ENCODE peak calls at places on chromosomes 11 and 22, in seven cellular contexts. M is sigmoid colon, G is aorta, O is WERI-Rb-1, C is mammary epithelial cell, H is IMR-90, V is lower lobe of right lung. Y is an unnamed sample. For H3K36me3, the result is how much of the 10 kb centered on the place peaks cover.

GRCh38 chr11:123195182-123196059 is at the start of gene CLMP:
- DNase-seq in O (peak), V (no peak), M (peak), H (peak), G (peak), C (peak), Y (peak)

GRCh38 chr11:125903753-125904659 is at the start of gene DDX25:
- DNase-seq in H (no peak), V (no peak), M (no peak), O (no peak), C (peak), G (no peak), Y (no peak)

GRCh38 chr11:76723142-76723541 is 52.6 kb upstream of the LRRC32 start:
- DNase-seq in G (peak), C (no peak), H (no peak), V (no peak), M (peak), O (peak), Y (no peak)

GRCh38 chr11:102268083-102268984 is 49.0 kb upstream of the BIRC3 start:
- DNase-seq in G (peak), H (peak), O (no peak), V (peak), C (peak), M (peak), Y (peak)

GRCh38 chr11:7591107-7591894 is 77.5 kb downstream of the PPFIBP2 start:
- DNase-seq in V (no peak), C (no peak), O (no peak), H (no peak), M (no peak), G (no peak), Y (no peak)

GRCh38 chr22:39317756-39318506 is 1.5 kb downstream of the RPL3 start:
- DNase-seq in M (no peak), C (no peak), O (no peak), H (peak), G (peak), V (no peak), Y (no peak)

GRCh38 chr11:92129811-92130210 is 94.8 kb upstream of the FAT3 start:
- DNase-seq in C (no peak), O (no peak), M (no peak), V (no peak), G (no peak), H (no peak), Y (no peak)

GRCh38 chr11:2376751-2377451 is at the start of gene CD81:
- DNase-seq in C (no peak), M (no peak), H (peak), O (peak), V (peak), G (no peak), Y (peak)

GRCh38 chr22:17284917-17285316 is 65.7 kb upstream of the ADA2 start:
- DNase-seq in O (no peak), M (peak), C (no peak), H (no peak), V (no peak), G (peak), Y (peak)

GRCh38 chr22:29073618-29074275 is 912 bp downstream of the KREMEN1 start:
- DNase-seq in O (no peak), C (no peak), G (peak), M (no peak), V (peak), H (no peak), Y (no peak)

GRCh38 chr11:100632970-100633452 is 54.1 kb upstream of the ARHGAP42 start:
- DNase-seq in H (peak), M (peak), C (no peak), V (peak), O (no peak), G (no peak), Y (peak)

GRCh38 chr11:2265854-2266585 is 4.4 kb downstream of the ASCL2 start:
- DNase-seq in H (no peak), G (no peak), M (no peak), V (no peak), C (no peak), O (peak), Y (no peak)

GRCh38 chr11:16923987-16924386 is 90.2 kb downstream of the PLEKHA7 start:
- DNase-seq in M (no peak), O (no peak), G (no peak), H (no peak), V (no peak), C (no peak), Y (no peak)

GRCh38 chr11:72641900-72642814 is 32.1 kb downstream of the PDE2A start:
- DNase-seq in H (no peak), G (peak), C (peak), O (peak), V (peak), M (peak), Y (no peak)

GRCh38 chr11:43447124-43447523 is 88.4 kb downstream of the TTC17 start:
- DNase-seq in G (no peak), O (no peak), H (no peak), C (no peak), V (no peak), M (no peak), Y (no peak)

GRCh38 chr11:104873252-104873651 is 25.0 kb downstream of the CASP12 start:
- DNase-seq in V (no peak), H (no peak), C (no peak), O (peak), M (no peak), G (no peak), Y (no peak)

GRCh38 chr11:2196970-2197770 is 25.6 kb upstream of the TH start:
- DNase-seq in V (peak), G (peak), H (peak), O (peak), M (peak), C (peak), Y (peak)

GRCh38 chr11:99260696-99261095 is 239.9 kb downstream of the CNTN5 start:
- DNase-seq in H (peak), V (no peak), O (no peak), G (no peak), C (no peak), M (no peak), Y (peak)

GRCh38 chr22:29320546-29320945 is 5.0 kb upstream of the RASL10A start:
- DNase-seq in V (no peak), O (no peak), G (no peak), H (no peak), C (no peak), M (no peak), Y (no peak)

GRCh38 chr11:75313457-75314272 is 37.8 kb downstream of the ARRB1 start:
- DNase-seq in O (peak), C (no peak), H (peak), M (peak), G (peak), V (peak), Y (peak)

GRCh38 chr22:23058063-23058462 is 12.3 kb upstream of the GNAZ start:
- DNase-seq in M (no peak), O (peak), G (peak), H (no peak), C (no peak), V (no peak), Y (no peak)

GRCh38 chr11:18748766-18749375 is 22.9 kb upstream of the IGSF22 start:
- DNase-seq in V (no peak), H (peak), O (no peak), G (no peak), M (no peak), C (no peak), Y (no peak)

GRCh38 chr11:26916805-26917204 is 77.1 kb upstream of the FIBIN start:
- DNase-seq in M (no peak), G (no peak), O (no peak), C (no peak), V (no peak), H (no peak), Y (no peak)

GRCh38 chr11:12075291-12075690 is 35.1 kb upstream of the MICAL2 start:
- DNase-seq in C (no peak), G (peak), O (no peak), V (no peak), M (peak), H (no peak), Y (no peak)
- H3K27ac ChIP-seq in C (peak), G (no peak), O (no peak), V (no peak), M (peak), H (peak), Y (no peak)

DNA sequence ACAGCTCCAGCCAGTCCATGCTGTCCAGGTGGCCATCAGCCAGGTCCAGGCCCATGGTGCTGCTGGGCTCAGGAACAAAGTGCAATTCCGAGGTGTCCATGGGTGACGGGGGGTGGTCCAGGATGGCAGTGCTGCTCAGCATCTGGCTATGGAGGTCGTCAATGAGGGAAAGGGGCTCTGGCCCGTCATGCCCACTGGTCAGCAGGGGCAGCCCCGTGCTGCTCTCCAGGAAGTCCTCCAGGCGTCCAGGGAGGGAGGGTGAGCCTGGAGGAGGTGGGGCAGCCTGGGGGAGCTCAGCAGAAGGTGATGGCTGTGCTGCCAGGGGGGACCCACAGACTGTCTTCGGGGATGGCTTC is 41.1 kb downstream of the SGSM3 start:
- DNase-seq in H (no peak), O (no peak), C (no peak), M (no peak), V (no peak), G (peak), Y (no peak)
- H3K36me3 ChIP-seq in H (half or more), O (half or more), C (under half), M (under half), V (half or more), G (under half), Y (under half)

GRCh38 chr11:118870396-118871343 is 13.0 kb upstream of the CXCR5 start:
- DNase-seq in G (no peak), O (no peak), M (peak), C (no peak), H (peak), V (no peak), Y (no peak)
- H3K27ac ChIP-seq in G (peak), O (no peak), M (peak), C (no peak), H (peak), V (peak), Y (no peak)

DNA sequence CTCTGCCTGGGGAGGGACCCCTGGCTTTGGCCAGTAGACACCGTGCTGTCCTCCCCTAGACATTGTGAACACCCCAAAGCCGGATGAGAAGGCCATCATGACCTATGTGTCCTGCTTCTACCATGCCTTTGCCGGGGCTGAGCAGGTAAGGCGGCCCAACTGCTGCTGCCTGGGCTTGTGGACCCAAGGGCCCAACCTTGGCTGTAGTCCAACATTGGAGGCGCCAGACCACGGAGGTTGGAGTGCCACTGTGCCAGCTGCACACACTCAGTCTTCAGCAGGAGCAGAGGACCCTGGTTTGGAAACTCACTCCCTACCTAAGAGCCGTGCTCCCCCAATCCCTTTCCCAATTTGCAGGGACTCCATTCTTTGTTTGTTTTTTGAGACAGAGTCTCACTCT is 9.4 kb downstream of the ACTN3 start:
- DNase-seq in H (no peak), V (no peak), O (no peak), M (no peak), G (no peak), C (no peak), Y (no peak)
- H3K36me3 ChIP-seq in H (under half), V (under half), O (under half), M (under half), G (under half), C (under half), Y (under half)

DNA sequence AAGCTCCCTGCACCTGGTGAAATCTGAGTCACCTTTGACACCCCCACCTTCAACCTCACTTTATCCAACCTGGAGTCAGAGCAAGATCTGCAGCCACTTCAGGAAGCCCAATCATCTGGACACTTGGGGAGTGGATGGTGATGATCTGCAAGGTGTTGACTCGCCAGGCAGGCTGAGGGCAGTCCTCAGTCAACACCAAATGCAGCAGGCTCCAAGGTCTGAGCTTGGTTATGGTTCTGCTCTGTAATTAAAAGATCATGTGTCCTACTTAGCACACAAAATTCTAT is 446.9 kb downstream of the BRD1 start:
- DNase-seq in M (no peak), V (no peak), O (no peak), G (no peak), C (no peak), H (no peak), Y (no peak)
- H3K27ac ChIP-seq in M (no peak), V (no peak), O (no peak), G (no peak), C (no peak), H (no peak), Y (no peak)

GRCh38 chr22:19904881-19905618 is 36.5 kb upstream of the COMT start:
- DNase-seq in M (no peak), H (no peak), C (no peak), G (no peak), V (no peak), O (no peak), Y (no peak)

GRCh38 chr22:19903031-19903430 is 38.5 kb upstream of the COMT start:
- DNase-seq in G (no peak), C (no peak), H (no peak), O (peak), V (no peak), M (no peak), Y (peak)

GRCh38 chr22:19903513-19903912 is 38.1 kb upstream of the COMT start:
- DNase-seq in V (no peak), C (no peak), O (no peak), G (no peak), H (no peak), M (no peak), Y (no peak)

GRCh38 chr22:19905619-19906276 is 35.8 kb upstream of the COMT start:
- DNase-seq in H (no peak), O (no peak), V (no peak), G (no peak), M (no peak), C (no peak), Y (no peak)

DNA sequence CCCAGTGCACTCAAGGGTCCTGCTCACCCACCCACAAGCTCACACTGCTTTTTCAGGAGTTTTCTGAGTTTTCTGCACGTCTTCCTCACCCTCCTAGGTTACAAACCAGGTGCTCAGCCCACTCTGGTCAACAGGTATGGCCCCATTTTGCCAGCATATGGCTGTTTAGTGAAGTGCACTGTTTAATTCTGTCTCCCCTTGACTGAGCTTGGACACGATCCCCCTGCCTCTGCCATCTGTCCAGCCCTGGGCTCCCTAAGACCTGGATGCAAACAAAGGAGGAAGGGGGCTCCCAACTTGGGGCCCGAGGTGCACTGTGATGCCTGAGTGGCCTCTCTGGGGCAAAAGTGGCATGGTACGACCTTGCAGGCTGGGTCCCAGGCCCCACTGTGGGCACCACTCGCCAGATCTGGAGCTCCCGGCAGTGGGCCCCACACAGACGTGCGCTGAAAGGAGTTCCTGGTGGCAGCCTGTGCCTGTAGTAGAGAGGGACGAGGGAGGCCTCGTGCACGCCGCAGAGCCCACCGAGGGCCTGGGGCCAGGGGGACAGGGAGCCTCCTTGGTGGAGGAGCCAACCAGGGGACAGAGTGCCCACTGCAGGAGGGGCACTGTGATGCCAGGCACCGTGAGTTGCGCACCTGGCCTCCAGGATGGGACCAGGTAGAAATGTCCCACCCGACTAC is 37.3 kb upstream of the COMT start:
- DNase-seq in H (no peak), G (no peak), V (no peak), O (peak), M (no peak), C (no peak), Y (no peak)
- H3K36me3 ChIP-seq in H (under half), G (under half), V (under half), O (under half), M (under half), C (under half), Y (under half)

DNA sequence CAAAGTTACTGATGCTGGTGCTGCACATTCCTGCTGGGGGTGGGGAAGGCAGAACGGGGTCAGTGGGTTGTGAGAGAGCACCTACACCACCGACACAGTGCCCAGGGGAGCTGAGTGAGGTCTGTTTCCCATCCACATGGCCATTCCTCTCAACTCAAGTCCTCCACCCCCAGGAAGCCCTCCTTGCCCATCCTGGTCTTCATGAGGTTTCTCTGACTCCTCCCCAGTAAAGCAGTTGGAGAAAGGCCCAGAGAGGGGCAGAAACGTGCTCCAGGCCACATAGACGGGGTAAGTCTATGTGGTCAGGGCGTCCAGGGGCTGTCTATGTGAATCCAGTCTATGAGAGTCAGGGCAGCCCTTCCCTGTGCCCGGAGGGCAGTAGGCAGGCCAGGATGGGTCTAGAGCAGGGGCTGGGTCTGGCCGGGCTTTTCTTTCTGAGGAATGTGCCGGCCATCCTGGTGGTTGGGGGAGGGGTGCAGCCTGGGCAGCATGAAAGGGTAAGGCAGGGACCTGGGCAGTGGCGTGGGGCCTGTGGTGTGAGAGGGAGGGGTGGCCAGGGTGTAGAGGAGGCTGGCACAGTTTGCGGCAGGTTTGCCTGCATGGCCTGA is 11.8 kb downstream of the GUCD1 start:
- DNase-seq in V (no peak), O (no peak), G (no peak), C (no peak), H (no peak), M (no peak), Y (no peak)
- H3K27ac ChIP-seq in V (peak), O (no peak), G (no peak), C (no peak), H (no peak), M (no peak), Y (no peak)

Y was measured in SJCRH30.